ENCODE peak calls at places on chromosomes 5 and 9, in four cellular contexts. One of them, this sample, is unnamed.

GRCh38 chr9:4489562-4489918 is 728 bp upstream of the SLC1A1 start:
- DNase-seq in nucleus accumbens: no peak
- DNase-seq in AG20443: peak; percentile 65
- DNase-seq in PC-9: peak; percentile 13
- DNase-seq in this sample: no peak

GRCh38 chr9:16426716-16427115 is 443.8 kb downstream of the BNC2 start:
- DNase-seq in AG20443: no peak
- DNase-seq in PC-9: no peak
- DNase-seq in nucleus accumbens: no peak
- DNase-seq in this sample: no peak

GRCh38 chr5:134003064-134003956 is 1.5 kb downstream of the VDAC1 start:
- DNase-seq in PC-9: no peak
- DNase-seq in AG20443: no peak
- DNase-seq in nucleus accumbens: no peak
- DNase-seq in this sample: no peak

GRCh38 chr9:84862786-84863185 is 193.3 kb downstream of the NTRK2 start:
- DNase-seq in PC-9: no peak
- DNase-seq in nucleus accumbens: no peak
- DNase-seq in AG20443: peak; percentile 85
- DNase-seq in this sample: peak; percentile 14

GRCh38 chr9:126558051-126558665 is 55.6 kb upstream of the LMX1B start:
- DNase-seq in PC-9: peak; percentile 75
- DNase-seq in AG20443: peak; percentile 82
- DNase-seq in nucleus accumbens: peak; percentile 11
- DNase-seq in this sample: no peak

GRCh38 chr5:145847499-145848497 is 12.7 kb upstream of the PRELID2 start:
- DNase-seq in AG20443: peak; percentile 79
- DNase-seq in nucleus accumbens: no peak
- DNase-seq in PC-9: peak; percentile 21
- DNase-seq in this sample: no peak

GRCh38 chr5:76638466-76638865 is 15.3 kb upstream of the F2RL2 start:
- DNase-seq in PC-9: no peak
- DNase-seq in nucleus accumbens: no peak
- DNase-seq in AG20443: no peak
- DNase-seq in this sample: no peak

GRCh38 chr9:137395666-137396010 is 27.3 kb downstream of the EXD3 start:
- DNase-seq in nucleus accumbens: no peak
- DNase-seq in PC-9: no peak
- DNase-seq in AG20443: no peak
- DNase-seq in this sample: no peak

GRCh38 chr9:27333241-27334052 is 36.5 kb upstream of the EQTN start:
- DNase-seq in nucleus accumbens: peak; percentile 58
- DNase-seq in PC-9: peak; percentile 56
- DNase-seq in AG20443: peak; percentile 88
- DNase-seq in this sample: peak; percentile 38

GRCh38 chr9:93525476-93525875 is 50.9 kb upstream of the PHF2 start:
- DNase-seq in PC-9: no peak
- DNase-seq in AG20443: no peak
- DNase-seq in nucleus accumbens: no peak
- DNase-seq in this sample: no peak

GRCh38 chr5:54769072-54769471 is 216.3 kb downstream of the ESM1 start:
- DNase-seq in nucleus accumbens: no peak
- DNase-seq in PC-9: no peak
- DNase-seq in AG20443: no peak
- DNase-seq in this sample: no peak